ENCODE peak calls at places on chromosomes 5 and 9, in four cellular contexts. One of them, this sample, is unnamed.

GRCh38 chr5:57338068-57338848 is 144.4 kb downstream of the ACTBL2 start:
- DNase-seq in colonic mucosa: peak; percentile 40
- DNase-seq in CD8-positive, alpha-beta T cell: no peak
- DNase-seq in SK-N-SH: peak; percentile 33
- DNase-seq in this sample: no peak

GRCh38 chr5:83197326-83197725 is 120.0 kb downstream of the XRCC4 start:
- DNase-seq in colonic mucosa: no peak
- DNase-seq in CD8-positive, alpha-beta T cell: no peak
- DNase-seq in SK-N-SH: peak; percentile 14
- DNase-seq in this sample: no peak

GRCh38 chr9:15101046-15101445 is 190.8 kb upstream of the FREM1 start:
- DNase-seq in colonic mucosa: no peak
- DNase-seq in CD8-positive, alpha-beta T cell: no peak
- DNase-seq in SK-N-SH: no peak
- DNase-seq in this sample: no peak

GRCh38 chr5:146007270-146007669 is 70.9 kb downstream of the SH3RF2 start:
- DNase-seq in colonic mucosa: no peak
- DNase-seq in CD8-positive, alpha-beta T cell: no peak
- DNase-seq in SK-N-SH: no peak
- DNase-seq in this sample: no peak

GRCh38 chr9:118809160-118809625 is 560.0 kb downstream of the BRINP1 start:
- DNase-seq in colonic mucosa: no peak
- DNase-seq in CD8-positive, alpha-beta T cell: no peak
- DNase-seq in SK-N-SH: no peak
- DNase-seq in this sample: peak; percentile 62

GRCh38 chr9:97564291-97565175 is 63.1 kb downstream of the TMOD1 start:
- DNase-seq in colonic mucosa: peak; percentile 48
- DNase-seq in CD8-positive, alpha-beta T cell: no peak
- DNase-seq in SK-N-SH: peak; percentile 83
- DNase-seq in this sample: peak; percentile 52

GRCh38 chr5:78109891-78110324 is 184.6 kb downstream of the AP3B1 start:
- DNase-seq in colonic mucosa: no peak
- DNase-seq in CD8-positive, alpha-beta T cell: no peak
- DNase-seq in SK-N-SH: no peak
- DNase-seq in this sample: no peak

GRCh38 chr5:135207866-135208265 is 173.8 kb upstream of the PITX1 start:
- DNase-seq in colonic mucosa: peak; percentile 4
- DNase-seq in CD8-positive, alpha-beta T cell: no peak
- DNase-seq in SK-N-SH: no peak
- DNase-seq in this sample: peak; percentile 6

GRCh38 chr9:84170521-84171141 is 169.9 kb downstream of the SLC28A3 start:
- DNase-seq in colonic mucosa: peak; percentile 53
- DNase-seq in CD8-positive, alpha-beta T cell: no peak
- DNase-seq in SK-N-SH: peak; percentile 46
- DNase-seq in this sample: peak; percentile 70

GRCh38 chr5:67085616-67086015 is 111.0 kb downstream of the CD180 start:
- DNase-seq in colonic mucosa: no peak
- DNase-seq in CD8-positive, alpha-beta T cell: no peak
- DNase-seq in SK-N-SH: no peak
- DNase-seq in this sample: no peak

GRCh38 chr5:147965712-147966111 is 59.4 kb upstream of the C5orf46 start:
- DNase-seq in colonic mucosa: no peak
- DNase-seq in CD8-positive, alpha-beta T cell: no peak
- DNase-seq in SK-N-SH: no peak
- DNase-seq in this sample: no peak

GRCh38 chr5:129716235-129717030 is 31.5 kb upstream of the MINAR2 start:
- DNase-seq in colonic mucosa: no peak
- DNase-seq in CD8-positive, alpha-beta T cell: no peak
- DNase-seq in SK-N-SH: no peak
- DNase-seq in this sample: no peak

GRCh38 chr9:109513871-109514270 is 15.8 kb upstream of the PTPN3 start:
- DNase-seq in colonic mucosa: no peak
- DNase-seq in CD8-positive, alpha-beta T cell: no peak
- DNase-seq in SK-N-SH: no peak
- DNase-seq in this sample: no peak

GRCh38 chr5:172150514-172151425 is 37.3 kb downstream of the STK10 start:
- DNase-seq in colonic mucosa: no peak
- DNase-seq in CD8-positive, alpha-beta T cell: peak; percentile 32
- DNase-seq in SK-N-SH: no peak
- DNase-seq in this sample: peak; percentile 83

GRCh38 chr5:98997000-98997399 is 68.2 kb upstream of the CHD1 start:
- DNase-seq in colonic mucosa: no peak
- DNase-seq in CD8-positive, alpha-beta T cell: no peak
- DNase-seq in SK-N-SH: no peak
- DNase-seq in this sample: no peak

GRCh38 chr5:80784451-80784850 is 129.7 kb upstream of the DHFR start:
- DNase-seq in colonic mucosa: no peak
- DNase-seq in CD8-positive, alpha-beta T cell: no peak
- DNase-seq in SK-N-SH: no peak
- DNase-seq in this sample: no peak

GRCh38 chr5:81789033-81789432 is 38.1 kb upstream of the SSBP2 start:
- DNase-seq in colonic mucosa: no peak
- DNase-seq in CD8-positive, alpha-beta T cell: no peak
- DNase-seq in SK-N-SH: no peak
- DNase-seq in this sample: no peak

GRCh38 chr9:15915711-15916110 is 362.9 kb downstream of the CCDC171 start:
- DNase-seq in colonic mucosa: no peak
- DNase-seq in CD8-positive, alpha-beta T cell: no peak
- DNase-seq in SK-N-SH: no peak
- DNase-seq in this sample: no peak

GRCh38 chr5:146193291-146193690 is 10.1 kb upstream of the RBM27 start:
- DNase-seq in colonic mucosa: no peak
- DNase-seq in CD8-positive, alpha-beta T cell: no peak
- DNase-seq in SK-N-SH: no peak
- DNase-seq in this sample: no peak

GRCh38 chr5:24535646-24536045 is 109.1 kb downstream of the CDH10 start:
- DNase-seq in colonic mucosa: no peak
- DNase-seq in CD8-positive, alpha-beta T cell: no peak
- DNase-seq in SK-N-SH: no peak
- DNase-seq in this sample: no peak

GRCh38 chr5:168188182-168188581 is 103.3 kb upstream of the WWC1 start:
- DNase-seq in colonic mucosa: no peak
- DNase-seq in CD8-positive, alpha-beta T cell: no peak
- DNase-seq in SK-N-SH: no peak
- DNase-seq in this sample: no peak

GRCh38 chr5:119435436-119436132 is 16.7 kb upstream of the HSD17B4 start:
- DNase-seq in colonic mucosa: peak; percentile 69
- DNase-seq in CD8-positive, alpha-beta T cell: peak; percentile 74
- DNase-seq in SK-N-SH: no peak
- DNase-seq in this sample: peak; percentile 90

GRCh38 chr5:143140492-143141231 is 262.8 kb downstream of the NR3C1 start:
- DNase-seq in colonic mucosa: peak; percentile 68
- DNase-seq in CD8-positive, alpha-beta T cell: no peak
- DNase-seq in SK-N-SH: no peak
- DNase-seq in this sample: no peak

GRCh38 chr5:98468188-98468869 is 305.1 kb upstream of the RGMB start:
- DNase-seq in colonic mucosa: no peak
- DNase-seq in CD8-positive, alpha-beta T cell: no peak
- DNase-seq in SK-N-SH: no peak
- DNase-seq in this sample: no peak

GRCh38 chr9:134293576-134294227 is 32.6 kb upstream of the RXRA start:
- DNase-seq in colonic mucosa: no peak
- DNase-seq in CD8-positive, alpha-beta T cell: no peak
- DNase-seq in SK-N-SH: peak; percentile 92
- DNase-seq in this sample: no peak

GRCh38 chr5:97297063-97297715 is 114.1 kb upstream of the RIOK2 start:
- DNase-seq in colonic mucosa: peak; percentile 40
- DNase-seq in CD8-positive, alpha-beta T cell: no peak
- DNase-seq in SK-N-SH: peak; percentile 32
- DNase-seq in this sample: no peak

GRCh38 chr5:149799119-149799623 is 69.1 kb downstream of the PPARGC1B start:
- DNase-seq in colonic mucosa: peak; percentile 76
- DNase-seq in CD8-positive, alpha-beta T cell: no peak
- DNase-seq in SK-N-SH: peak; percentile 53
- DNase-seq in this sample: no peak

GRCh38 chr9:83969602-83970001 is 10.4 kb downstream of the HNRNPK start:
- DNase-seq in colonic mucosa: no peak
- DNase-seq in CD8-positive, alpha-beta T cell: no peak
- DNase-seq in SK-N-SH: no peak
- DNase-seq in this sample: no peak

GRCh38 chr5:50853151-50853550 is 186.7 kb downstream of the PARP8 start:
- DNase-seq in colonic mucosa: no peak
- DNase-seq in CD8-positive, alpha-beta T cell: no peak
- DNase-seq in SK-N-SH: no peak
- DNase-seq in this sample: no peak

GRCh38 chr5:138408023-138408422 is 30.8 kb upstream of the REEP2 start:
- DNase-seq in colonic mucosa: peak; percentile 21
- DNase-seq in CD8-positive, alpha-beta T cell: no peak
- DNase-seq in SK-N-SH: no peak
- DNase-seq in this sample: no peak

GRCh38 chr9:119677811-119678530 is 308.7 kb upstream of the BRINP1 start:
- DNase-seq in colonic mucosa: no peak
- DNase-seq in CD8-positive, alpha-beta T cell: no peak
- DNase-seq in SK-N-SH: no peak
- DNase-seq in this sample: no peak

DNA sequence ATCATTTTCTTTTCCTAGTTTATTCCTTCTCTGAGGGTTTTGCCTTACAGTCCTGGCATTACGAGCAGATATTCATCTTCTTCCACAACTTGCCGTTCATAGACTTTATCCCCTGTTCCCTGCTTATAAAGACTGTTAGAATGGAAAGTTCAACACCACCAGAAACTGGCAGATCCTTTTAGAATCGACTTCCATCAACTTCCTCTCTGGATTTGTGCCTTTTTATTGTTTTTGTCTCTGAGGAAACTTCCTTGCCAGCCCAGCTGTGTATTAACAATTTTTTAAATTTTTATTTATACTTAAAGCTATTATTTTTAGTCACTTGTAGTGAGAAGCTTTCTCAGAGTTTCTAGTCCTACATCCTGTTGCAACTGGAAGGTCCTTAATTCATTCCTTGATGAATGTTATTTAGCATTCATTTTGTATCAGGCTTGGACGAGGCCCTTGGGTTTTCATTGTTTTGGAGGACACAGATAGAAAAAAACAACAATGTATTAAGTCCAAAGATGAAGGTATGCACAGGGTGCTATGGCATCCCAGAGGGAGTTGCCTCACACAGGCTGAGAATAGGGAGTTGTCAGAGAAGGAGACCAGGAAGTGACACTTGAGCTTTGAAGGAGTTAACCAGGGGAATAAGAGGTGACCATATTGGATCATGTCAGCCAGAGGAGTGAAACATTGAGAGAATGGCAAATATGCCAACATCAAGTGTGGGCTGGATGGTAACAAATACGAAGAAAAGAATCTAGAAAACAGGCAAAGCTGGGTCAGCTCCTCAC is 81.3 kb downstream of the ADAMTSL1 start:
- DNase-seq in colonic mucosa: no peak
- DNase-seq in CD8-positive, alpha-beta T cell: no peak
- DNase-seq in SK-N-SH: no peak
- DNase-seq in this sample: no peak
- H3K27ac ChIP-seq in colonic mucosa: no peak overlapping the region
- H3K27ac ChIP-seq in CD8-positive, alpha-beta T cell: no peak overlapping the region
- H3K27ac ChIP-seq in SK-N-SH: no peak overlapping the region
- H3K27ac ChIP-seq in this sample: no peak overlapping the region

GRCh38 chr5:34916518-34916917 is 1.0 kb downstream of the BRIX1 start:
- DNase-seq in colonic mucosa: no peak
- DNase-seq in CD8-positive, alpha-beta T cell: no peak
- DNase-seq in SK-N-SH: no peak
- DNase-seq in this sample: no peak

GRCh38 chr5:34913072-34913471 is 2.2 kb downstream of the RAD1 start:
- DNase-seq in colonic mucosa: no peak
- DNase-seq in CD8-positive, alpha-beta T cell: no peak
- DNase-seq in SK-N-SH: no peak
- DNase-seq in this sample: no peak

GRCh38 chr5:34915856-34916192 is 313 bp downstream of the BRIX1 start:
- DNase-seq in colonic mucosa: no peak
- DNase-seq in CD8-positive, alpha-beta T cell: no peak
- DNase-seq in SK-N-SH: no peak
- DNase-seq in this sample: no peak

GRCh38 chr5:34915139-34915855 is at the start of the genes BRIX1 and RAD1:
- DNase-seq in colonic mucosa: peak; percentile 97
- DNase-seq in CD8-positive, alpha-beta T cell: peak; percentile 93
- DNase-seq in SK-N-SH: peak; percentile 90
- DNase-seq in this sample: peak; percentile 99

DNA sequence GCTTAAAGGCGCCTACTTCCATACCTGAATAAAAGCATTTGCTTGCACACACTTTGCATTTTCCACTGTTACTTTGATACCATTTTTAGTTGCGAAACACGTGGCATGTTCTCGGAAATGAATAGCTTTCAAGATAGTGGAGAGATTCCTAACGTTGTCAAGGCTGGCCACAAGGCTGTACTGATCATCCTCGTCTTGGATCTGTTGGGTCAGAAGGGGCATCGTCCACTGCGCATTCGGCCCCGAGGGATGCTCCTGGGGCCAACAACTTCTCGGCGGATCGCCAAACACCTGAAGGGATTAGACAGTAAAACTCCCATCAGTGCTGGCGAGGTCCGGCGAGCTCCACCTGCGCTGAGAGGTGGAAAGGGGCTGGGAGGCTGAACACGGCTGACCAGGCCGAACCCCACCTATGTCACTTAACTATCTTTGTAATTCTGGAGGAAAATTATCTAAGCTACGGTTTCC is 599 bp downstream of the RAD1 start:
- DNase-seq in colonic mucosa: peak; percentile 53
- DNase-seq in CD8-positive, alpha-beta T cell: no peak
- DNase-seq in SK-N-SH: no peak
- DNase-seq in this sample: peak; percentile 67
- TF ChIP-seq CTCF in colonic mucosa: no peak
- TF ChIP-seq CTCF in CD8-positive, alpha-beta T cell: no peak
- TF ChIP-seq CTCF in SK-N-SH: no peak
- TF ChIP-seq CTCF in this sample: no peak

GRCh38 chr9:136823136-136824046 is 15.6 kb downstream of the RABL6 start:
- DNase-seq in colonic mucosa: no peak
- DNase-seq in CD8-positive, alpha-beta T cell: no peak
- DNase-seq in SK-N-SH: no peak
- DNase-seq in this sample: no peak

GRCh38 chr9:136821333-136822031 is 13.7 kb downstream of the RABL6 start:
- DNase-seq in colonic mucosa: no peak
- DNase-seq in CD8-positive, alpha-beta T cell: no peak
- DNase-seq in SK-N-SH: no peak
- DNase-seq in this sample: no peak

GRCh38 chr9:136825295-136826187 is 16.7 kb upstream of the AJM1 start:
- DNase-seq in colonic mucosa: no peak
- DNase-seq in CD8-positive, alpha-beta T cell: no peak
- DNase-seq in SK-N-SH: no peak
- DNase-seq in this sample: no peak

GRCh38 chr9:136824496-136825225 is 16.9 kb downstream of the RABL6 start:
- DNase-seq in colonic mucosa: no peak
- DNase-seq in CD8-positive, alpha-beta T cell: no peak
- DNase-seq in SK-N-SH: no peak
- DNase-seq in this sample: no peak

GRCh38 chr9:136820947-136821332 is 13.2 kb downstream of the RABL6 start:
- DNase-seq in colonic mucosa: no peak
- DNase-seq in CD8-positive, alpha-beta T cell: no peak
- DNase-seq in SK-N-SH: no peak
- DNase-seq in this sample: no peak
- H3K4me3 ChIP-seq in colonic mucosa: peak overlapping the region; percentile 13
- H3K4me3 ChIP-seq in CD8-positive, alpha-beta T cell: no peak overlapping the region
- H3K4me3 ChIP-seq in SK-N-SH: no peak overlapping the region
- H3K4me3 ChIP-seq in this sample: peak overlapping the region; percentile 23

DNA sequence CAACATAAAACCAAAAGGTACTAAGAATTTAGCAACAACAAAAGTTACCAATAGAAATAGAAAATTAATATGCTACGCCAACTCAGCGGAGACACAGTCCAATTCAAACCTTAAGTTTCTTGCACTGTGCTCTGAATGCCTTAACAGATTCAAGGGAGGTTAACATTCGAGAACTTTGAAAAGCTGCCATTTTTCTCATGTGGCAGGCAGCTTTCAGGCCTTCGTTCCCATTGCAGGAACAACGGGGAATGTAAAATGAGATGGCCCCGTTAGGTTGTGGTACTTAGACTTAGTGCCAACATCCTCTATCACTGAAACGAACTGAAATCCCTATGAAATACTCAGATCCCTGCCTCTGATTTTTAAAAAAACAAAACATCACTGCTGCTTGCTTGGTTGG is 22.4 kb downstream of the FNBP1 start:
- DNase-seq in colonic mucosa: no peak
- DNase-seq in CD8-positive, alpha-beta T cell: no peak
- DNase-seq in SK-N-SH: no peak
- DNase-seq in this sample: no peak
- H3K27ac ChIP-seq in colonic mucosa: no peak overlapping the region
- H3K27ac ChIP-seq in CD8-positive, alpha-beta T cell: no peak overlapping the region
- H3K27ac ChIP-seq in SK-N-SH: no peak overlapping the region
- H3K27ac ChIP-seq in this sample: no peak overlapping the region

This sample was measured in upper lobe of right lung.